ENCODE peak calls at places on chromosomes 1 and 21, in six cellular contexts. M is H1, Y is fibroblast of lung, R is heart left ventricle, B is HepG2, W is thoracic aorta. C is an unnamed sample.
A peak's percentile ranks its signal among the peaks of the same experiment; 100 is the strongest.

GRCh38 chr1:194990483-194990882 is 1617.8 kb downstream of the KCNT2 start:
- DNase-seq in Y (no peak), B (no peak), W (no peak), R (no peak), M (no peak), C (no peak)

GRCh38 chr1:227887697-227888403 is 59.9 kb downstream of the WNT9A start:
- DNase-seq in B (no peak), Y (peak; percentile 32), M (peak; percentile 75), W (no peak), R (peak; percentile 87), C (peak; percentile 74)

GRCh38 chr1:27053977-27054376 is 41.3 kb upstream of the TENT5B start:
- DNase-seq in W (no peak), M (no peak), Y (no peak), R (no peak), B (no peak), C (no peak)

GRCh38 chr1:153525088-153525713 is 10.6 kb downstream of the S100A6 start:
- DNase-seq in B (no peak), Y (peak; percentile 52), R (no peak), M (no peak), W (no peak), C (no peak)

GRCh38 chr1:183580281-183580682 is 10.0 kb downstream of the NCF2 start:
- DNase-seq in B (no peak), W (no peak), R (no peak), M (no peak), Y (no peak), C (no peak)

GRCh38 chr1:54283214-54283996 is 83.4 kb downstream of the MRPL37 start:
- DNase-seq in M (no peak), Y (no peak), B (no peak), R (no peak), W (no peak), C (no peak)

GRCh38 chr1:212341090-212341489 is 55.9 kb downstream of the PPP2R5A start:
- DNase-seq in Y (no peak), R (no peak), M (no peak), B (no peak), W (no peak), C (no peak)

GRCh38 chr1:47212636-47213229 is 19.3 kb downstream of the TAL1 start:
- DNase-seq in W (no peak), R (no peak), M (no peak), Y (no peak), B (no peak), C (no peak)

GRCh38 chr1:53334781-53335180 is 6.9 kb upstream of the LRP8 start:
- DNase-seq in R (no peak), Y (no peak), W (no peak), B (no peak), M (peak; percentile 20), C (no peak)

GRCh38 chr21:42159560-42160110 is 59.3 kb upstream of the ABCG1 start:
- DNase-seq in B (no peak), W (no peak), M (no peak), Y (no peak), R (no peak), C (peak; percentile 46)

GRCh38 chr1:1063261-1063944 is 10.7 kb downstream of the RNF223 start:
- DNase-seq in R (no peak), B (no peak), W (no peak), M (no peak), Y (no peak), C (no peak)

DNA sequence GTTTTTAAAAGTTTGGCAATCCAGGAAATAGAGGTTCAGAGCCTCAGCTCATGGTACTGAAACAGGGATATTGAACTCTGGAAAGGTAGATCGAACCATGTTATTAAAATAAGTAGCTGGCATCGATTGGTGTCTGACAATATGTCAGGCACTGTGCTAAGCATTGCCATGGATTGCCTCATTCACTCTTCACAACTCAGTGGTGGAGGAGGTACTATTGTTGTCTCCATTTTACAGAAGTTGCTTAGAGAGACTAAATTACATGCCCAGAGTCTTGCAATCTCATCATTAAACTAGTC is 22.7 kb upstream of the TOR3A start:
- DNase-seq in W (no peak), Y (no peak), R (no peak), M (no peak), B (no peak), C (no peak)
- TF ChIP-seq CTCF in W (no peak), Y (no peak), R (no peak), M (no peak), B (no peak), C (no peak)

GRCh38 chr1:243568793-243569192 is 281.2 kb downstream of the AKT3 start:
- DNase-seq in R (no peak), Y (peak; percentile 86), M (no peak), W (no peak), B (no peak), C (no peak)
- H3K36me3 ChIP-seq in R (peaks cover 11% of the 10 kb centered on the region), Y (no peaks in the 10 kb centered on the region), M (no peaks in the 10 kb centered on the region), W (peaks cover 4% of the 10 kb centered on the region), B (no peaks in the 10 kb centered on the region), C (no peaks in the 10 kb centered on the region)

DNA sequence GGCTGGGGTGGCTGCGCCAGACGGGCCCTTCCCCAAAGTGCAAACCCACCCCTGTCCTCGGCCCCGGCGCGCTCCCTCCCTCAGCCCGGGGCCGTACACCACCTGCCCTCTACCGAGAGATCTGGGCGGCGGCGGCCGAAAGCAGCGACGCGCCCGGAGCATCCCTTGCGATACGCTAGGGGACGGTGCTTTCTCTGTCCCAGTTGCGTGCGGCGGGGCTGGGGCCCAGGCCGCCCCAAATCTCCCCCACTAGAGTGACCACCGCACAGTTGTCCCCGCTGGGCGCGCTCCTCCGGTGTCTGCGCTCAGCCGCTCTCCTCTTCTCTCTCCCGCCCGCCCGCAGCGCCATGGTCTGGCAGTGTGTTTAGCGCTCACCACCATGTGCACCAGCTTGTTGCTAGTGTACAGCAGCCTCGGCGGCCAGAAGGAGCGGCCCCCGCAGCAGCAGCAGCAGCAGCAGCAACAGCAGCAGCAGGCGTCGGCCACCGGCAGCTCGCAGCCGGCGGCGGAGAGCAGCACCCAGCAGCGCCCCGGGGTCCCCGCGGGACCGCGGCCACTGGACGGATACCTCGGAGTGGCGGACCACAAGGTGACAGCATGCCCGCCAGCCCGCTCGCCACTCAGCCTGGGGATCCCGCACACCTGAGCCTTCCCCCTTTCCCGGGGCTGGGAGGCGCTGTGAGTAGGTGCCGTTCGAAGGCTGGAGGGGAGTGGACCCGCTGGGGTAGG is 1.0 kb downstream of the ST6GALNAC5 start:
- DNase-seq in Y (peak; percentile 60), W (no peak), M (peak; percentile 79), B (no peak), R (peak; percentile 54), C (no peak)
- TF ChIP-seq CTCF in Y (peak; percentile 26), W (peak; percentile 34), M (peak; percentile 60), B (no peak), R (no peak), C (no peak)

GRCh38 chr1:63653971-63654370 is 60.8 kb downstream of the PGM1 start:
- DNase-seq in W (no peak), Y (no peak), M (no peak), R (no peak), B (no peak), C (no peak)

GRCh38 chr1:63648689-63649088 is 55.5 kb downstream of the PGM1 start:
- DNase-seq in W (no peak), R (no peak), B (no peak), Y (no peak), M (no peak), C (no peak)

GRCh38 chr1:63645301-63645700 is 52.1 kb downstream of the PGM1 start:
- DNase-seq in M (no peak), R (no peak), W (no peak), Y (peak; percentile 33), B (no peak), C (no peak)

GRCh38 chr1:63651110-63651776 is 58.0 kb downstream of the PGM1 start:
- DNase-seq in Y (peak; percentile 74), R (no peak), W (no peak), B (no peak), M (no peak), C (no peak)
- H3K36me3 ChIP-seq in Y (no peaks in the 10 kb centered on the region), R (peaks cover 77% of the 10 kb centered on the region), W (peaks cover 13% of the 10 kb centered on the region), B (peaks cover 22% of the 10 kb centered on the region), M (no peaks in the 10 kb centered on the region), C (peaks cover 24% of the 10 kb centered on the region)

DNA sequence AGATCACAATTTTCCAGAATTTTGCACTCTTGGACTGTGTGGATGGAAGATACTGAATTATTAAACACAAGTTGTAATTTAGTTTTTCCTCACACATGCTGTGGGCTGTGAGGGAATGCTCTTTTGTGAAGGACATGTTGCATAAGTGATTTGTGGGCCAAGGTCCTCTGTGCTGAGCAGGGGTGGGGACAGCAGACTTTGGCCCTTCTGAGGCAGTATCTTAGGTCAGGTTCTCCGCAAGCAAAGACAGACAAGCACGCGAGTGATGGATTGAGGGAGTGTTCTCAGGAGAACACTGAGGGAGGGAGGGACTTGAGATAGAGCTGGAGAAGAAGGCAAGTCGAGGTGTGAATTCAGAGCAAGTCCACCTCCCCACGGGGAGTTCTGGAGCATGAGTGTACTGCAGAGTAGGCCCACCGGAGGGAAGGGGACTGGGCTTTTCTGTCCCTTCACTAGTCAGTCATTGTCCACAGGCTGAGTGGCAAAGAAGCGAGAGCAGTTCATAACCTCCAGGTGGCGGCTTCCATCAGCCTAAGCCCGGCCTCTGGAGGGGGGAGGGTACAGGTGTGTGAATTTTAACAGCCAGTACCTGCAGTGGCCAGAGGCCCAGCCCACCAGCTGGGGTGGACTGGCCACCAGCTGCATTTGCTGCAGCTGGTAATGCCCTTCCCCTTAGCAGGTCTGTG is 19.1 kb upstream of the CD101 start:
- DNase-seq in W (no peak), Y (no peak), R (no peak), M (peak; percentile 58), B (peak; percentile 32), C (no peak)
- TF ChIP-seq CTCF in W (no peak), Y (no peak), R (no peak), M (peak; percentile 48), B (no peak), C (no peak)

DNA sequence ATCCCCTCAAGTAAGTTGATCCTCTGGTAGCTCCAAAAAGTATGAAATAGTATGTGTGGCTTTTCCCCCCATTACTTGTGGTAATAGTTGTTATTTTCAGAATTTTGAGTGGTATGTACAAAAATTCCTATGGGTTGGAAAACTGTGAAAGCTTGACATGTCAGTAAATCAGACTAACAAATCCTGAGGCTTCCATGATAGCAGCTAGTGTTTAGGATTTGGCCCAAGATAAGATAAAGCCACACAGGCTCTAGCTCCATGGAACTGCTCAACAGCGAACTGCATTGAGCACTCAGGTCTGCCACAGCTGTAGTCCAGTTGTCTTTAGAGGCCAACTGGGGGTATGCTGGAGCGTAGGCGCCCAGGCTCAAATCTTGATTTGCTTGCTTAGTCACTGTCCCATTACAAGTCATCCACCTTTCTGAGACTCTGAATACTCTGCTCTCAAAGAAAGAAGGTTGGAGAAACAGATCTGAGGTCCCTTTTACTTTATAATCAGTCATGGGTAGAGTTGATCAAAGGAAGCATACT is 28.7 kb downstream of the ATP1A1 start:
- DNase-seq in W (no peak), Y (no peak), R (no peak), M (no peak), B (no peak), C (no peak)
- H3K36me3 ChIP-seq in W (peaks cover 89% of the 10 kb centered on the region), Y (peaks cover 26% of the 10 kb centered on the region), R (peaks cover 100% of the 10 kb centered on the region), M (peaks cover 98% of the 10 kb centered on the region), B (peaks cover 70% of the 10 kb centered on the region), C (peaks cover 100% of the 10 kb centered on the region)

C was measured in suprapubic skin.